ENCODE peak calls at places on chromosomes 7 and 10, in four cellular contexts. E, S, B and C are unnamed samples.

GRCh38 chr7:72785166-72785955 is 42.6 kb downstream of the TYW1B start:
- DNase-seq in E (no peak), S (peak; percentile 19), B (peak; percentile 8), C (peak; percentile 67)

GRCh38 chr10:102401735-102402511 is 6.4 kb downstream of the NFKB2 start:
- DNase-seq in E (peak; percentile 24), S (no peak), B (peak; percentile 62), C (peak; percentile 32)

GRCh38 chr10:26780793-26781601 is 79.8 kb downstream of the ABI1 start:
- DNase-seq in E (peak; percentile 63), S (peak; percentile 94), B (peak; percentile 81), C (peak; percentile 88)

GRCh38 chr7:140937702-140938283 is 13.1 kb upstream of the BRAF start:
- DNase-seq in E (no peak), S (no peak), B (no peak), C (no peak)

GRCh38 chr10:95308389-95309302 is 17.8 kb upstream of the PDLIM1 start:
- DNase-seq in E (peak; percentile 99), S (peak; percentile 98), B (peak; percentile 98), C (peak; percentile 98)

GRCh38 chr10:105952153-105952552 is 1212.4 kb downstream of the SORCS1 start:
- DNase-seq in E (peak; percentile 37), S (peak; percentile 26), B (peak; percentile 80), C (peak; percentile 41)

GRCh38 chr7:66865290-66865864 is 55.6 kb upstream of the TMEM248 start:
- DNase-seq in E (no peak), S (no peak), B (no peak), C (no peak)

GRCh38 chr7:32496052-32496813 is 944 bp downstream of the AVL9 start:
- DNase-seq in E (no peak), S (no peak), B (no peak), C (peak; percentile 38)

GRCh38 chr10:125095776-125096175 is 64.6 kb downstream of the CTBP2 start:
- DNase-seq in E (no peak), S (no peak), B (no peak), C (no peak)

GRCh38 chr7:70306173-70306572 is 707.9 kb downstream of the AUTS2 start:
- DNase-seq in E (no peak), S (no peak), B (no peak), C (no peak)

GRCh38 chr7:128829391-128830166 is 627 bp upstream of the FLNC start:
- DNase-seq in E (no peak), S (peak; percentile 53), B (peak; percentile 24), C (peak; percentile 34)

GRCh38 chr7:36310897-36311296 is 78.8 kb upstream of the ANLN start:
- DNase-seq in E (no peak), S (no peak), B (no peak), C (no peak)

GRCh38 chr10:118594392-118595063 is 920 bp downstream of the PRLHR start:
- DNase-seq in E (peak; percentile 49), S (peak; percentile 55), B (peak; percentile 51), C (peak; percentile 22)

GRCh38 chr10:9149134-9149533 is 1094.6 kb downstream of the GATA3 start:
- DNase-seq in E (no peak), S (no peak), B (no peak), C (no peak)

GRCh38 chr10:84333864-84334451 is 5.6 kb downstream of the CCSER2 start:
- DNase-seq in E (peak; percentile 10), S (peak; percentile 47), B (peak; percentile 51), C (peak; percentile 30)

GRCh38 chr10:21533577-21534475 is at the start of gene MLLT10:
- DNase-seq in E (peak; percentile 97), S (peak; percentile 91), B (peak; percentile 98), C (peak; percentile 96)

GRCh38 chr7:16916111-16916639 is 34.4 kb upstream of the AGR3 start:
- DNase-seq in E (peak; percentile 78), S (peak; percentile 91), B (peak; percentile 96), C (peak; percentile 83)

GRCh38 chr10:11430421-11431275 is 180.8 kb downstream of the USP6NL start:
- DNase-seq in E (no peak), S (no peak), B (no peak), C (no peak)

GRCh38 chr10:11433657-11434056 is 177.8 kb downstream of the USP6NL start:
- DNase-seq in E (no peak), S (no peak), B (no peak), C (no peak)

GRCh38 chr10:11437391-11438241 is 173.8 kb downstream of the USP6NL start:
- DNase-seq in E (no peak), S (no peak), B (no peak), C (no peak)

GRCh38 chr10:11435621-11436020 is 175.8 kb downstream of the USP6NL start:
- DNase-seq in E (no peak), S (no peak), B (no peak), C (no peak)

DNA sequence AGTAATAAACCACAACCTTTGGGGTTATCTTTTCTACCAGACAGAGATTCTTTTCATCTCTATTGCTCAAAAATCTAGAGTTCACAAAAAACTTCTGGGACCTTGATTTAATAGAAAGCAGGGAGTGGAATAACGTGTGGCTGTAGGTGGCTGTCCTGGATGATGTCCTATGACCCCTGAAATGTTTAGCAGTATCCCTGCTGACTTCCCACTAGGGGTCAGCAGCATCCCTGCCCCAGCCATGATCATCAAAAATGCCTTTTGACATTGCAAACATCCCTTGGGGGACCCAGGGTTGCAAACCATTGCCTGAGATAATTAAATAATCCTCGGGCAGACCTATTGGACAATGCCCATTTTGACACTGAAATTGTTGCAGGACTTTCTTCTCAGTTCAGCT is 177.1 kb downstream of the USP6NL start:
- DNase-seq in E (no peak), S (no peak), B (no peak), C (no peak)
- TF ChIP-seq CTCF in E (peak; percentile 34), S (peak; percentile 32), B (peak; percentile 30), C (peak; percentile 13)

DNA sequence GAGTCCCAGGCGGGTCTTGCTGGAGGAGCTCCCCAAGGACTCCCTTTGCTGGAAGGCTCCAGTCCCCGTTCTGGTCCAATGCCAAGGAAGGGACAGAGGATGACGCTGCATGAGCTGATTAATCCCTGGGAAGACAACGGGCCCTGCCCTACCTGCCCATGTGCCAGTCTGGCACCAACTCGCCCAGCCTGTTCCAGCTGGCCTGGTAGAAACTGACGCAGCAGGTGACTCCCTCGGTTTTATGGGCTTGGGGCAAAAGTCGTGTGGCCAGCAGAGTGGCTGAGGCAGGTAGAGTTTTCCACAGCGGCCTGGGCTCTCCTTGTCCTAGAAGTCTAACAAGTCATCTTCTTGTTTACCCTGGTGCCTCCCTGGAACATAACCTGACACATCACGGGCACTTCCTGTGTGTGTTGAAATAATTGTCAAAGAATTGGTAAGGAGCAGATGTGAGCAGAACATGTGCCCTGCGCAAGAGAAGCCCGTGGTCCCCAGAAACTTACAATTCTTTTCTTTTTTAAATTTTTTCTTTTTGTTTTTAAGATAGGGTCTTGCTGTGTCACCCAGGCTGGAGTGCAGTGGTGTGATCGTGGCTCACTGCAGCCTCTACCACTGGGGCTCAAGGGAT is 20.3 kb upstream of the LMTK2 start:
- DNase-seq in E (no peak), S (no peak), B (no peak), C (no peak)
- H3K4me3 ChIP-seq in E (no peak overlapping the region), S (no peak overlapping the region), B (no peak overlapping the region), C (no peak overlapping the region)

GRCh38 chr10:94076325-94076841 is 82.7 kb downstream of the PLCE1 start:
- DNase-seq in E (peak; percentile 48), S (peak; percentile 72), B (peak; percentile 74), C (peak; percentile 81)
- TF ChIP-seq CTCF in E (peak; percentile 55), S (peak; percentile 69), B (peak; percentile 73), C (peak; percentile 76)

DNA sequence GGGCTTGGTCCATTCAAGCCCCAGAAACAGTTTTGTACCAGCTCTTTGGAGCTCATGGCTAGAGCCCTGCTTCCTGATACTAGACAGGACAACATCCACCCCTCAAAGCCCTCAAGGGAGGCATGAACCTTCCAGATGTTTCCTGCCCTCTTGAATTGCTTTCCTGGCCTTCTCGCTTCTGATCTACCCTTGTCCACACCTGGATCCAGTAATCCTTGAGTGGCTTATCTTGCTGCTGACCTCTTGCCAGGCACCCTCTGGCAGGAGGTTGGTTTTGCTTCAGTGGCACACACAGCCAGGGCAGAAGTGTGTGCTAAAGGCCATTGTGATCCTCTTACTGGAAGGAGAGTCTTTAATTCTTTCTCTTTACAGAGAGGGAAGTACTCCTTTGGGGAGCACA is 495.8 kb downstream of the PLXNA4 start:
- DNase-seq in E (no peak), S (no peak), B (no peak), C (no peak)
- H3K4me3 ChIP-seq in E (no peak overlapping the region), S (no peak overlapping the region), B (no peak overlapping the region), C (no peak overlapping the region)

DNA sequence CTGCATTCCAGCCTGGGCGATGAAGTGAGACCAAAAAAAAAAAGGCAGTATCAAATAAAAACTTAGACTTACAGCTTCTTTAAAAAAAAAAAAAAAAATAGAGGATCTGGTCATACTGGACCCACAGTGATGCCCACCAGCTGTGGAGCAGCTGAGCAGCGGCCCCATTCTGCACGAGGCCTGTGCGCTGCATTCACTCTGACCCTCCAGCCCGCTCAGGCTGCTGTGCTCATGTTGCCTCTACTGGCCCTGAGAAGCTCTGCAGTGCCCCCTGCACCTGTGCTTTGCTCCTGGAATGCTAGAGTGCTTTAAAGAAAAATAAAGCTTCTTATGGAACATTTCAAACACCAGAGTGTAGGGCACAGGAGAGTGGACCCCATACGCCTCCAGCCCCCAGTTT is 33.2 kb downstream of the TMEM120A start:
- DNase-seq in E (no peak), S (no peak), B (no peak), C (no peak)
- TF ChIP-seq CTCF in E (peak; percentile 17), S (no peak), B (peak; percentile 32), C (no peak)

GRCh38 chr7:151057038-151057736 is 510 bp downstream of the CDK5 start:
- DNase-seq in E (no peak), S (no peak), B (no peak), C (no peak)

GRCh38 chr7:151057737-151057988 is at the start of gene CDK5:
- DNase-seq in E (no peak), S (no peak), B (no peak), C (no peak)

GRCh38 chr7:151058766-151059361 is 525 bp upstream of the SLC4A2 start:
- DNase-seq in E (peak; percentile 68), S (peak; percentile 43), B (peak; percentile 66), C (peak; percentile 45)

GRCh38 chr7:151057989-151058765 is 480 bp upstream of the CDK5 start:
- DNase-seq in E (peak; percentile 100), S (peak; percentile 99), B (peak; percentile 100), C (peak; percentile 100)

GRCh38 chr7:151056286-151057037 is 1.2 kb downstream of the CDK5 start:
- DNase-seq in E (no peak), S (no peak), B (no peak), C (no peak)
- H3K4me3 ChIP-seq in E (peak overlapping the region; percentile 87), S (no peak overlapping the region), B (no peak overlapping the region), C (peak overlapping the region; percentile 88)

DNA sequence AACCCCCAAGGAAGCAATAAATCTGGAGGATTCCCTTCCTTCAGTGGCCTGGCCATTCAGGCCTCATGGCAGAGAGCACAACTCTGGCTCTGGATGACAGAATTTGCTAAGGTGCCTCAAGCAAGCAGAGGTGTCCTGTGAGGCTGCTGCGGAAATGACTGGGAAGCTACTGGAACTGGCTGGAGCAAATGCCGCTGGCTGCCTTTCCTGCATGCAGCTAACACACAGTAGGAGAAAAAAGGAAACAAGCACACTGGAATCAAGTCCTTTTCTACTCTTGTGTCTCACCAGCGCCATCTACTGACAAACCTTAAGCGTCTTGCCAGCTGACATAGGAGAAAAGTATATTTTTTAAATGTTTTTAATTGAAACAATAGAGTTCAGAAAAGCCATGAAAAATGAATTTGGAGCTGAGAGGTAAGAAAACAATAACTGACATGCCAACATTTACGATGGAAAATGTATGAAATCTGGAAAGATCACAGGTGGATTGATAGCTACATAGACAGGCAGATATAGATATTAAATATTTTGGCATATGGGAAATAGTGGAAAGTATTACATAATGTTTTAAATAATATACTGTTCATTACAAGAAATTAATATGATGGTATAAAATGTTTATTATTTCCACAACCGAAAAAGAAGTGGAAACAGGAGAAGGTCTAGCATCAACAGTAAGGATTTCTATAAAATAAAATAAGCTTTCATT is 951.6 kb downstream of the ANKRD7 start:
- DNase-seq in E (peak; percentile 61), S (peak; percentile 74), B (peak; percentile 80), C (peak; percentile 3)
- TF ChIP-seq CTCF in E (peak; percentile 70), S (peak; percentile 75), B (peak; percentile 78), C (peak; percentile 38)